ENCODE peak calls at places on chromosome 10, in eight cellular contexts. Z, Y, L, U, N, J, I and B are unnamed samples.

GRCh38 chr10:125087897-125088215 is 72.5 kb downstream of the CTBP2 start:
- DNase-seq in Y (no peak), L (peak), N (no peak), Z (no peak), I (no peak), J (no peak), U (no peak), B (no peak)

GRCh38 chr10:58625070-58625469 is 112.4 kb downstream of the BICC1 start:
- DNase-seq in L (no peak), U (no peak), I (no peak), Z (no peak), N (peak), Y (no peak), J (no peak), B (no peak)

GRCh38 chr10:100747826-100748231 is 2.4 kb downstream of the PAX2 start:
- DNase-seq in J (no peak), N (no peak), I (no peak), L (no peak), Y (no peak), Z (peak), U (no peak), B (no peak)

GRCh38 chr10:75408911-75409885 is 7.6 kb upstream of the ZNF503 start:
- DNase-seq in I (peak), N (peak), Y (no peak), J (peak), U (peak), Z (peak), L (peak), B (no peak)

GRCh38 chr10:70814126-70814525 is 1.6 kb upstream of the SGPL1 start:
- DNase-seq in N (no peak), L (no peak), I (no peak), U (no peak), J (no peak), Y (no peak), Z (no peak), B (no peak)

GRCh38 chr10:24201503-24202180 is 7.3 kb upstream of the KIAA1217 start:
- DNase-seq in L (no peak), J (no peak), N (no peak), Z (peak), U (no peak), Y (no peak), I (no peak), B (no peak)

GRCh38 chr10:20615395-20615794 is 281.7 kb downstream of the NEBL start:
- DNase-seq in L (no peak), Y (no peak), Z (no peak), U (no peak), N (no peak), J (no peak), I (no peak), B (no peak)

GRCh38 chr10:58431903-58432302 is 46.7 kb downstream of the TFAM start:
- DNase-seq in L (no peak), J (no peak), I (no peak), N (no peak), U (no peak), Y (no peak), Z (no peak), B (no peak)

GRCh38 chr10:132518572-132519381 is 18.8 kb upstream of the INPP5A start:
- DNase-seq in J (peak), I (no peak), L (peak), N (no peak), Z (peak), Y (peak), U (no peak), B (peak)

GRCh38 chr10:132551093-132551807 is 13.7 kb downstream of the INPP5A start:
- DNase-seq in Y (no peak), I (peak), J (peak), L (no peak), U (peak), Z (no peak), N (no peak), B (peak)

GRCh38 chr10:21100871-21101514 is 203.9 kb upstream of the NEBL start:
- DNase-seq in Y (no peak), J (no peak), Z (no peak), I (no peak), U (no peak), L (no peak), N (no peak), B (no peak)

GRCh38 chr10:113718974-113719822 is 32.3 kb upstream of the PLEKHS1 start:
- DNase-seq in J (no peak), I (no peak), L (no peak), N (no peak), Y (no peak), U (no peak), Z (no peak), B (no peak)

GRCh38 chr10:129626801-129627434 is 159.9 kb downstream of the MGMT start:
- DNase-seq in I (no peak), Y (no peak), L (no peak), J (no peak), N (no peak), U (no peak), Z (no peak), B (no peak)

GRCh38 chr10:126518186-126519080 is 130.2 kb upstream of the ADAM12 start:
- DNase-seq in Z (no peak), U (no peak), Y (no peak), N (no peak), J (no peak), I (no peak), L (no peak), B (no peak)

GRCh38 chr10:82041018-82041417 is 166.0 kb downstream of the NRG3 start:
- DNase-seq in L (no peak), Y (no peak), U (no peak), N (no peak), Z (peak), I (no peak), J (no peak), B (no peak)

GRCh38 chr10:47136866-47137265 is 163.1 kb upstream of the GDF10 start:
- DNase-seq in U (no peak), N (peak), L (no peak), Z (no peak), I (no peak), Y (no peak), J (no peak), B (no peak)

GRCh38 chr10:50558368-50558767 is 65.4 kb downstream of the SGMS1 start:
- DNase-seq in U (no peak), Z (no peak), I (no peak), L (no peak), Y (no peak), J (no peak), N (no peak), B (no peak)

GRCh38 chr10:76675951-76676587 is 961.5 kb downstream of the KCNMA1 start:
- DNase-seq in U (no peak), Z (no peak), N (no peak), Y (peak), J (no peak), L (peak), I (no peak), B (no peak)

GRCh38 chr10:29839826-29840515 is 205.2 kb upstream of the SVIL start:
- DNase-seq in N (no peak), Y (no peak), U (no peak), J (peak), I (no peak), Z (no peak), L (no peak), B (no peak)

GRCh38 chr10:117439243-117439912 is 64.1 kb upstream of the PDZD8 start:
- DNase-seq in L (peak), Z (no peak), U (no peak), I (no peak), N (peak), Y (no peak), J (no peak), B (no peak)

GRCh38 chr10:31707578-31708411 is 220.8 kb downstream of the ARHGAP12 start:
- DNase-seq in N (peak), Z (peak), L (peak), U (peak), I (peak), J (peak), Y (peak), B (no peak)

GRCh38 chr10:38605153-38605661 is 511.1 kb downstream of the ZNF37A start:
- DNase-seq in U (no peak), I (no peak), N (no peak), Z (no peak), Y (no peak), J (no peak), L (peak), B (no peak)

GRCh38 chr10:33196710-33197406 is 137.6 kb downstream of the NRP1 start:
- DNase-seq in Z (no peak), J (no peak), I (no peak), L (no peak), N (no peak), Y (no peak), U (no peak), B (no peak)

GRCh38 chr10:42899036-42899435 is 116.4 kb downstream of the BMS1 start:
- DNase-seq in Z (no peak), U (no peak), L (no peak), I (no peak), J (no peak), Y (no peak), N (no peak), B (no peak)

GRCh38 chr10:99548041-99548530 is 15.3 kb downstream of the NKX2-3 start:
- DNase-seq in L (no peak), Z (peak), I (no peak), J (no peak), U (peak), N (peak), Y (no peak), B (no peak)
- TF ChIP-seq CTCF in L (peak), Z (peak), I (peak), J (no peak), U (peak), N (peak), Y (no peak), B (peak)

GRCh38 chr10:35161906-35162305 is 35.3 kb downstream of the CREM start:
- DNase-seq in Y (no peak), L (no peak), J (no peak), N (no peak), I (no peak), U (no peak), Z (no peak), B (no peak)

GRCh38 chr10:35165811-35166210 is 39.2 kb downstream of the CREM start:
- DNase-seq in Y (no peak), L (no peak), Z (no peak), J (no peak), U (no peak), N (no peak), I (no peak), B (no peak)

GRCh38 chr10:35167342-35167741 is 40.7 kb downstream of the CREM start:
- DNase-seq in N (no peak), J (no peak), U (no peak), L (no peak), Y (no peak), Z (no peak), I (no peak), B (no peak)

GRCh38 chr10:35165112-35165511 is 38.5 kb downstream of the CREM start:
- DNase-seq in U (no peak), N (no peak), L (no peak), J (no peak), Y (no peak), I (no peak), Z (no peak), B (no peak)

DNA sequence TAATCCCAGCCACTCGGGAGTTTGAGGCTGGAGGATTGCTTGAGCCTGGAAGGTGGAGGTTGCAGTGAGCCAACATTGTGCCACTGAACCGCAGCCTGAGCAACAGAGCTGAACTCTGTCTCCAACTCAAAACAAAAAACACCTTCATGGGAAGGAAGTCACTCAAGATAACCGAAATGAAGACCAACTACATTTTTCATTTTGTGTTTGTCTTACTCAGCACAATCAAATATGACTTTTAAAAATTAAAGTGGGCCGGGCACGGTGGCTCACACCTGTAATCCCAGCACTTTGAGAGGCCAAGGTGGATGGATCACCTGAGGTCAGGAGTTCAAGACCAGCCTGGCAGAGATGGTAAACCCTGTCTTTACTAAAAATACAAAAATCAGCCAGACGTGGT is 40.0 kb downstream of the CREM start:
- DNase-seq in Y (no peak), U (no peak), Z (no peak), L (no peak), J (no peak), N (no peak), I (no peak), B (no peak)
- TF ChIP-seq CTCF in Y (no peak), U (no peak), Z (no peak), L (no peak), J (no peak), N (no peak), I (no peak), B (no peak)

DNA sequence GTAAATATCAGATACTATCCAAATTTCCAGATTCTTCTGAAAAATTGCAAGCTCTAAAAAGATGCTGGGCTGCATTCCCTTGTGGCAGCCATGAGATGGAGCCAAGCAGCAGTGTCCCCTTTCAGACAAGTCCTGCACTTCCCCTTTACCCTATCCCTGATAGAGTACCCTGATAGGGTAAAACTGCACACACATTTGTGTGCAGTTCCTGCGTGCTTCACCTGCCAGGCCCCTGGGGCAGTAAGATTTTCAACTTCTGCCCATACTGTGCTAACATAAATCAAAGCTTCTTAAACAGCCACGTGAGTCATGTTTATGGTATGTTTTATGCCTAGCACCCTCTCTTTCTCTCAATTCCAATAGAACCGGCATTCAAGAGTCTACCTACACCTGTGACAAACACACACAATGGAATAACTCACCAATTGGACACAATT is 52.2 kb downstream of the IFIT5 start:
- DNase-seq in L (no peak), U (peak), I (no peak), N (peak), Z (peak), J (no peak), Y (no peak), B (no peak)
- TF ChIP-seq CTCF in L (peak), U (peak), I (peak), N (peak), Z (peak), J (peak), Y (peak), B (peak)

DNA sequence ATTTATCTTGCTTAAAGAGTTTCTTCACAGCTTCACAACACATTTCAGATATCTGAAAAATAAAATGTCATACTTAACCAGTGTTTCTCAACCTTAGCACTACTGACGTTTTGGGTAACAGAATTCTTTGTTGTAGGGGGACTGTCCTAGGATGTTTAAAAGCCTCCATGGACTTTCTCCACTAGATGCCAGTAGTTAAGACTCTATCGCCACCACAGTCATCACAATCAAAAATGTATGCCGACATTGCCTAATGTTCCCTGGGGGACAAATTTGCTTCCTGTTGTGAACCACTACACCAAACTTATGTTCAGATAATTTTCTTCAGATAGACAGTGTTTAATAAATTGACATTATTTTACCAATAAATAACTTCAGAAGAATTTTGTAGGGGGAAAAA is 13.4 kb downstream of the NOC3L start:
- DNase-seq in J (no peak), L (no peak), U (no peak), N (no peak), I (no peak), Z (no peak), Y (no peak), B (no peak)
- TF ChIP-seq CTCF in J (no peak), L (no peak), U (no peak), N (no peak), I (no peak), Z (no peak), Y (no peak), B (peak)

DNA sequence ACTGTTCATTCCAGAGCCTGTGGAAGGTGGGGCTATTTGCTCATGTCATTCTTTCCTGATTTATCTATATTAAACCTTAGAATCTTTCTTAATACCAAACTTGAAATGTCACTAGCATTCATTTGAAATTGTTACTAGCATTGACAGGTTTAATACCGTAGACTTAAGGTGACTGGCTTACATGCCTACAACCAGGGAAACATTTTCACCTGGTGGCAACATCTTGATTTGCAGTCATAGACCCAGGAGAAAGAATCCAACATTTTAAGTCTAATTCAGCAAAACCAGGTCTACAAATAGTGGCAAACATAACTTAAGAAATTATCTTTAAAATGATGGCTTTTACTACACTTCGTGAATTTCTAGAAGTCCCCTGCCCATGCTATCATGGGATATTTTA is 353.7 kb downstream of the HTR7 start:
- DNase-seq in Y (no peak), L (no peak), N (no peak), I (no peak), J (no peak), U (no peak), Z (no peak), B (no peak)
- TF ChIP-seq CTCF in Y (no peak), L (no peak), N (no peak), I (no peak), J (no peak), U (no peak), Z (peak), B (no peak)

DNA sequence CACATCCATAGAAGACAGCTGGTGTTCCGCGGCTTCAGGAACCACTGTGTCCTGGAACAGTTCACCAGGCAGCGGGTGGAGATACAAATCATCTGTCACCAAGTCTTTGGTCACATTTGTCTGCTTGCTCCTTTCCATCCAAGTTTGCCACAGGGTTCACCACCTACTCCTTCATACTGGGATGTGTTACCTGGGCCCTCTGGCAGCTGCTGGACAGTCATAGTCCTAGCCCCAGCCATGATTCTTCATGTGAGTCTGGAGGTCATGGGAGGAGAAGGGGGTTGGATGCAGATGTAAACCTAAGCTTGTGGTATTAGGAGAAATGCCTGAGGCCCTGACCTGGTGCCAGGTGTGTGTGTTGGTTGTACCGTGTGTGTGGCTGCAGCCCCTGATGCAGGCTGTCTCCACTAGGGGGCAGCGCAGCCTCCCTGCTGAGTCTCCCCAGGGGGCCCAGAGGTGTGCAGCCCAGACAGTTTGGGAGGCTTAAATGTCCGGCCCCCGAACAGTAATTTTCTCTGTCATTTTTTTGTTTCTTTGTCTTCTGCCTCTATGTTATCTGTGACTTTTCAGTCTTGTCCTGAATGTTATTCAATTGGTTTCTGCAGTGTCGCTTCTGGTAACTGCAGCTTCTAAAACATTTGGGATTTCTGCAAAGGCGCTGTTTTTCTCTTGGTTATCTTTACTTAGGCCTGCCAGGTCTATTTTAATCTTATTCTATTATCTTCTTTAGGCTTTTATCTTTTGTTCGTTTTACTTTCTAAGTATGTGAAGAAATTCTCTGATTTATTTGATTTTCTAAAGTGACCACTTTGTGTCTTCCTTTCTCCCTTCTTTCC is 14.8 kb downstream of the NPS start:
- DNase-seq in Y (no peak), Z (peak), U (peak), L (no peak), J (peak), I (no peak), N (no peak), B (no peak)
- TF ChIP-seq CTCF in Y (peak), Z (peak), U (peak), L (peak), J (peak), I (peak), N (peak), B (peak)

GRCh38 chr10:62726638-62727037 is 77.9 kb upstream of the ADO start:
- DNase-seq in L (no peak), Z (no peak), N (no peak), I (no peak), U (no peak), Y (no peak), J (no peak), B (no peak)
- TF ChIP-seq CTCF in L (no peak), Z (no peak), N (no peak), I (no peak), U (no peak), Y (no peak), J (no peak), B (no peak)

GRCh38 chr10:18647945-18648344 is 3.4 kb downstream of the NSUN6 start:
- DNase-seq in Y (no peak), U (no peak), N (no peak), I (no peak), J (peak), Z (no peak), L (no peak), B (no peak)

GRCh38 chr10:18653112-18653511 is 1.7 kb upstream of the NSUN6 start:
- DNase-seq in Y (no peak), J (no peak), L (no peak), N (no peak), I (no peak), U (no peak), Z (no peak), B (no peak)

GRCh38 chr10:18649364-18649959 is 1.9 kb downstream of the NSUN6 start:
- DNase-seq in N (no peak), Z (no peak), Y (no peak), I (no peak), U (peak), J (no peak), L (no peak), B (no peak)

GRCh38 chr10:18650618-18651017 is 769 bp downstream of the NSUN6 start:
- DNase-seq in Z (no peak), I (no peak), U (peak), L (no peak), J (no peak), Y (no peak), N (no peak), B (no peak)

DNA sequence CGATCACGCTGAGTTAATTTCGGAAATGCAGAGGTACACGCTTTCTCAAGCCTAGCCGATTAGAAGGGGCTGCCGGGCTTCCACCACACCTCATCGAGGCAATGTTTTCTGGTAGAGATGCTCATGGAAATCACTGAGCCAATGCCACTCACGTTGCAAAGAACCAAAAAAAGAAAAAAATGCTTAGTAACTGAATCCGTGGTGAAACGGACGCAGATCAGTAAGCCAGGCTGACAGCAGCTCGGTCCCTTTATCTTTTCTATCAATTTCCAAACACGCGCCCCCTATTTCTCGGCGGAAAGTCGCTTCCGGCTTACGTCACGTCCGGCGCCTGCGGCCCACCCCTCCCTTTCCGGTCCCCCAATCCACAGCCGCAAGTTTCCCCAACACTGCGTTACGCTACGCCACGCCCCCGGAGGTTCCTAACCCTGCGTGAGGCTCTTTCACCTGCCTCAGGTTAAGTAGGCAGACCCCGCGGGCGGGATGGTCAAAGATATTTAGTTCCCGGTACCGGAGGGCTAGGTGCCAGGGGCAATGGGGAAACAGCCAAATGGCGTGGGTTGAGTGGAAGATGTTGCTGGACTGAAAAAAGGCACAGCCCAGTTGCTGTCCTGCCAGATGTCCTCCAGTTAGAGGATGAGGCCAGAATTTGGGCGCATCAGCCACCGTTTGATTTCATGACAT is at the start of gene NSUN6:
- DNase-seq in N (peak), U (peak), I (peak), Y (peak), J (peak), Z (peak), L (peak), B (no peak)
- TF ChIP-seq CTCF in N (peak), U (no peak), I (no peak), Y (no peak), J (no peak), Z (no peak), L (peak), B (peak)